ENCODE peak calls at places on chromosomes 5 and 9, in four cellular contexts. Y is A549, B is K562, W is HepG2. E is an unnamed sample.

GRCh38 chr9:137971477-137972138 is 94.0 kb downstream of the CACNA1B start:
- DNase-seq in Y (no peak), B (no peak), W (no peak), E (no peak)

GRCh38 chr5:98341038-98341710 is 432.3 kb upstream of the RGMB start:
- DNase-seq in Y (no peak), B (no peak), W (no peak), E (no peak)

GRCh38 chr5:76771705-76772405 is 47.0 kb upstream of the F2RL1 start:
- DNase-seq in Y (peak; percentile 91), B (no peak), W (no peak), E (no peak)

GRCh38 chr5:143758750-143759149 is 53.2 kb upstream of the HMHB1 start:
- DNase-seq in Y (no peak), B (no peak), W (no peak), E (no peak)

GRCh38 chr5:169160405-169160901 is 140.5 kb downstream of the SLIT3 start:
- DNase-seq in Y (peak; percentile 46), B (peak; percentile 11), W (no peak), E (no peak)

GRCh38 chr5:40736103-40736875 is 19.5 kb downstream of the TTC33 start:
- DNase-seq in Y (peak; percentile 63), B (peak; percentile 55), W (peak; percentile 48), E (no peak)

GRCh38 chr9:108836771-108837170 is 19.0 kb downstream of the ACTL7B start:
- DNase-seq in Y (no peak), B (no peak), W (no peak), E (no peak)

GRCh38 chr5:41095324-41096101 is 24.4 kb upstream of the MROH2B start:
- DNase-seq in Y (no peak), B (no peak), W (no peak), E (no peak)

GRCh38 chr9:135530146-135530545 is 8.9 kb downstream of the LCN1 start:
- DNase-seq in Y (no peak), B (no peak), W (no peak), E (no peak)

GRCh38 chr9:131530546-131530929 is 525 bp downstream of the UCK1 start:
- DNase-seq in Y (peak; percentile 40), B (peak; percentile 81), W (peak; percentile 24), E (peak; percentile 58)

GRCh38 chr9:5364294-5364990 is 24.8 kb upstream of the RLN1 start:
- DNase-seq in Y (no peak), B (no peak), W (no peak), E (no peak)

GRCh38 chr9:134216449-134216951 is 52.1 kb upstream of the RNU6ATAC start:
- DNase-seq in Y (no peak), B (no peak), W (no peak), E (no peak)

GRCh38 chr9:92970467-92970923 is 23.2 kb downstream of the FGD3 start:
- DNase-seq in Y (no peak), B (no peak), W (no peak), E (peak; percentile 43)

GRCh38 chr9:84751921-84752320 is 82.4 kb downstream of the NTRK2 start:
- DNase-seq in Y (no peak), B (no peak), W (no peak), E (no peak)

GRCh38 chr5:168714046-168714445 is 134.9 kb upstream of the PANK3 start:
- DNase-seq in Y (no peak), B (no peak), W (no peak), E (no peak)

GRCh38 chr5:140469259-140469658 is 67.6 kb downstream of the ANKHD1 start:
- DNase-seq in Y (no peak), B (no peak), W (no peak), E (no peak)

GRCh38 chr9:101635473-101635872 is 40.7 kb upstream of the PPP3R2 start:
- DNase-seq in Y (no peak), B (no peak), W (no peak), E (no peak)

GRCh38 chr5:36648426-36648825 is 42.0 kb downstream of the SLC1A3 start:
- DNase-seq in Y (no peak), B (no peak), W (no peak), E (no peak)

GRCh38 chr5:141496038-141496437 is 7.2 kb downstream of the PCDHGC5 start:
- DNase-seq in Y (no peak), B (no peak), W (no peak), E (peak; percentile 54)

GRCh38 chr9:93252781-93253530 is 69.0 kb downstream of the WNK2 start:
- DNase-seq in Y (no peak), B (no peak), W (no peak), E (no peak)

GRCh38 chr5:36177715-36178556 is 26.0 kb downstream of the SKP2 start:
- DNase-seq in Y (peak; percentile 56), B (no peak), W (peak; percentile 48), E (no peak)

GRCh38 chr9:37575921-37576721 is at the start of gene FBXO10:
- DNase-seq in Y (peak; percentile 30), B (peak; percentile 33), W (no peak), E (peak; percentile 76)

GRCh38 chr5:26121343-26121742 is 917.0 kb downstream of the CDH9 start:
- DNase-seq in Y (peak; percentile 41), B (no peak), W (peak; percentile 15), E (peak; percentile 14)

GRCh38 chr5:15008476-15008875 is 136.9 kb upstream of the ANKH start:
- DNase-seq in Y (peak; percentile 94), B (no peak), W (peak; percentile 95), E (peak; percentile 36)

GRCh38 chr5:16540421-16540820 is 74.8 kb upstream of the ZNF622 start:
- DNase-seq in Y (no peak), B (no peak), W (no peak), E (no peak)

GRCh38 chr9:16309350-16310271 is 560.9 kb downstream of the BNC2 start:
- DNase-seq in Y (no peak), B (no peak), W (no peak), E (no peak)

GRCh38 chr9:72807765-72808445 is 144.9 kb downstream of the ALDH1A1 start:
- DNase-seq in Y (peak; percentile 42), B (peak; percentile 15), W (peak; percentile 22), E (peak; percentile 35)

GRCh38 chr5:177366528-177367322 is 9.0 kb downstream of the RGS14 start:
- DNase-seq in Y (no peak), B (peak; percentile 97), W (peak; percentile 75), E (peak; percentile 99)

GRCh38 chr5:158060216-158060615 is 201.3 kb upstream of the CLINT1 start:
- DNase-seq in Y (no peak), B (no peak), W (no peak), E (no peak)

GRCh38 chr5:34818717-34819116 is 20.2 kb upstream of the TTC23L start:
- DNase-seq in Y (no peak), B (no peak), W (peak; percentile 33), E (no peak)

GRCh38 chr5:27706832-27707231 is 668.4 kb upstream of the CDH9 start:
- DNase-seq in Y (peak; percentile 11), B (no peak), W (no peak), E (no peak)

DNA sequence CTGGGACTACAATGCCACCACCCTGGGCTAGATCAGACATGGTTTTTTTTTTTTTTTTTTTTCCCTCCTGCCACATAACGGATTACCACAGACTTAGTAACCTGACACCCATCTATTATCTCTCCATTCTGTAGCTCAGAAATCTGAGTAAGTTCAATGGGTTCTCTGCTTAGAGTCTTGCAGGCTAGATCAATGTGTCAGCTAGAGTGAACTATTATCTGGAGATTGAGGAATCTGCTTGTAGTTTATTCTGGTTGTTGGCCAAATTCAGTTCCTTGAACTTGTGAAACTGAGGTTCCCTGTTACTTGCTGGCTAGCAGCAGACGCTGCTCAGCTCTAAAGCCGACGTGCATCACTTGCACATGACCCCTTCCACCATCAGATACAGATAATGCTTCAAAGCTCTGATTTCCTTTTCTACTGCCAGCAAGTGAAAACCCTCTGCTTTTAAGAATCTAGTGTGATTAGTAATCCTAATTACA is 664.0 kb upstream of the CDH9 start:
- DNase-seq in Y (peak; percentile 63), B (no peak), W (no peak), E (no peak)
- TF ChIP-seq NR3C1 in Y (no peak), B (no peak), W (no peak), E (no peak)

GRCh38 chr9:110143969-110144545 is 63.9 kb downstream of the C9orf152 start:
- DNase-seq in Y (no peak), B (no peak), W (no peak), E (no peak)

GRCh38 chr9:110140276-110140675 is 67.7 kb downstream of the C9orf152 start:
- DNase-seq in Y (no peak), B (no peak), W (no peak), E (no peak)

GRCh38 chr9:110142253-110142652 is 65.7 kb downstream of the C9orf152 start:
- DNase-seq in Y (no peak), B (no peak), W (no peak), E (no peak)

GRCh38 chr9:110142868-110143866 is 64.8 kb downstream of the C9orf152 start:
- DNase-seq in Y (peak; percentile 51), B (no peak), W (no peak), E (peak; percentile 21)

DNA sequence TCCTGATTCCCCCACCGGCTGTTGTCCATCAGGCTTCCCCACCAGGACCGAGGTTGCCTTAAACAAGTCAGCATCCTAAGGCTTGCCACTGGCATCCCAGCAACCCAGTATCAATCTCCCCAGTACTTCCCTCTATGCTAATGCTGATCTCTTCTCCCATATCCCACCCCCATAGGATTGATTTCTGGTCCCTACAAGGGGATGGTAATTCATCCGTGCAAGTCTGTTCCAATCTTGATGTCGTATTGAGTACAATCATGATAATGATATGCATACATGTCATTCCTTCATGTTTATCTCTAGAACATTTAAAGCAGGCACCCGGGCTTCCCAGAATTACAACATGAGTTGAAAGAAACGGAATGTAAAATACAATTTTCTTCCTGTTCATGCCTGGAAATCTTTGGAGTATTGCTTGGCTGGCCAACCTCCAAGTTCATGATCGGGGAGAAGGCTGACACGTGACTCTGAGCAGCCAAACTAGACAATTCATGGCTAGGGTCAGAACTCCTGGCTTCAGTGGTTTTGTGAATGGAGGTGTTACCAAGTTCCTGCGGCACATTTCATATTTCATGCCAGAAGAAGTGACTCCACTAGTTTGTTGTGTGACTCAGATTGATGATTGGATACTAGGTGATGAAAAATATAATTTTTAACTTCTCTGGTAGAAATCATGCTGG is 66.7 kb downstream of the C9orf152 start:
- DNase-seq in Y (peak; percentile 41), B (no peak), W (no peak), E (no peak)
- TF ChIP-seq NR3C1 in Y (no peak), B (no peak), W (no peak), E (no peak)

GRCh38 chr5:134145061-134145757 is 30.7 kb downstream of the TCF7 start:
- DNase-seq in Y (no peak), B (no peak), W (no peak), E (no peak)
- TF ChIP-seq NR3C1 in Y (no peak), B (no peak), W (no peak), E (no peak)

DNA sequence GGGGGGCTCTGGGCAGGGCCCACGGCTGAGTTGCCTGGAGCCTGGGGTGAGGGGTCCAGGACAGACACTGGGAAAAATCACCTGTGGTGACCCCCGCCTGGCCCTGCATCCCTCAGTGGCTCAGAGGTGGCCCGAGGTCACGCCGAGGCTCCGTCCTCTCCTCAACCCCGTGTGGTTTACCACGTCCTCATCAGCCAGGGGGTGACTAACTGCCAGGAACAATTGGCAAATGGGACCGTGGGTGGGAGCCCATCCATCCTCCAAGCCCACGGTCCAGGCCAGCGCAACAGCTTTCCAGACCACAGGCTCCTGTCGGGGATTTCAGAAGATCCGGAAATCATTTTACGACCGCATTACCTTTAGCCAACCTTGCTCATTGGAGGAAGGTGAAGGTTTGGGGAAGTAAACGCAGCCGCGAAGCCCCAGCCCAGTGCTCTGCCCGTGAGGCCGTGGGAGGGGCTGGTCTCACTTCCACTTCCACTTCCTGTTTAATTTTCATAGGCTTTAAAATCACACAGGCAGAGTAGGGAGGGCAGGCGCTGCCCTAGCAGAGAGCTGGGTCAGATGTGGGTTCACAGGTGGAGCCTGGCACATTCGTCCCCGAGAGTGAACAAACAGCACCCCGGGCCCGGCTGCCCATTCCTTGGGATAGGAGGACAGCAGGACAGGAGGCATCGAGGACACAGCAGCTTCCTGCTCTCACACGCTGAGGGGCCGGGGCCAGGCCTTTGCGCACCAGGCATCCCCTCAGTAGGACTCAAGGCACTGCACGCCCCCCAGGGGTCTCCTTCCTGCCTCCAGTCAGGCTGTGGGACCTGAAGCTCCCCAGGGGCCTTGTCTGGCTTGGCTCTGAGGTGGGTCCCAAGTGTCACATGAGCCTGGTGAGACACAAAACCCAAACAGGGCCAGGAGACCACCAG is 19.8 kb upstream of the SLC9A3 start:
- DNase-seq in Y (no peak), B (no peak), W (no peak), E (peak; percentile 8)
- TF ChIP-seq NR3C1 in Y (no peak), B (no peak), W (no peak), E (no peak)

E was measured in WTC11.